ENCODE peak calls at places on chromosome 12, in seven cellular contexts. B is stimulated activated CD4-positive, alpha-beta T cell treated with anti-CD3 and anti-CD28 coated beads, Interleukin-15, amount 100 ng/mL, for 24 hours; J is lower leg skin; V is left ventricle myocardium inferior; P is omental fat pad; H is AG09319; O is H7. W is an unnamed sample.

GRCh38 chr12:52495385-52495784 is 2.3 kb upstream of the KRT6A start:
- DNase-seq in B (no peak), J (peak), V (no peak), P (no peak), H (no peak), O (peak), W (no peak)

GRCh38 chr12:51531982-51532497 is 59.0 kb upstream of the SCN8A start:
- DNase-seq in B (peak), J (peak), V (peak), P (peak), H (peak), O (peak), W (peak)

GRCh38 chr12:53751336-53752191 is at the start of gene CISTR:
- DNase-seq in B (peak), J (no peak), V (no peak), P (no peak), H (no peak), O (peak), W (peak)

GRCh38 chr12:106128526-106129430 is 10.0 kb downstream of the NUAK1 start:
- DNase-seq in B (no peak), J (peak), V (no peak), P (no peak), H (no peak), O (no peak), W (no peak)

GRCh38 chr12:55972045-55972843 is 1.6 kb upstream of the RAB5B start:
- DNase-seq in B (no peak), J (no peak), V (no peak), P (no peak), H (no peak), O (no peak), W (no peak)

GRCh38 chr12:39824505-39825198 is 205.0 kb upstream of the ABCD2 start:
- DNase-seq in B (no peak), J (no peak), V (no peak), P (no peak), H (no peak), O (no peak), W (no peak)

GRCh38 chr12:20211537-20211936 is 156.8 kb upstream of the PDE3A start:
- DNase-seq in B (no peak), J (no peak), V (no peak), P (no peak), H (no peak), O (no peak), W (no peak)

GRCh38 chr12:68560823-68561422 is 49.8 kb upstream of the RAP1B start:
- DNase-seq in B (no peak), J (no peak), V (no peak), P (no peak), H (no peak), O (no peak), W (no peak)

GRCh38 chr12:89461190-89461589 is 63.4 kb downstream of the GALNT4 start:
- DNase-seq in B (no peak), J (no peak), V (no peak), P (no peak), H (no peak), O (no peak), W (no peak)

GRCh38 chr12:604956-605355 is 58.3 kb downstream of the NINJ2 start:
- DNase-seq in B (no peak), J (no peak), V (no peak), P (no peak), H (no peak), O (no peak), W (no peak)

GRCh38 chr12:122980192-122981035 is at the start of gene ARL6IP4:
- DNase-seq in B (peak), J (peak), V (peak), P (no peak), H (no peak), O (peak), W (no peak)

GRCh38 chr12:95571369-95571768 is 20.1 kb upstream of the USP44 start:
- DNase-seq in B (no peak), J (no peak), V (no peak), P (no peak), H (no peak), O (no peak), W (no peak)

GRCh38 chr12:14048949-14049545 is 67.6 kb upstream of the GRIN2B start:
- DNase-seq in B (no peak), J (no peak), V (no peak), P (no peak), H (no peak), O (no peak), W (no peak)

GRCh38 chr12:12384601-12385321 is 27.9 kb downstream of the BORCS5 start:
- DNase-seq in B (peak), J (no peak), V (no peak), P (no peak), H (no peak), O (peak), W (no peak)

GRCh38 chr12:63941879-63942278 is 97.4 kb downstream of the SRGAP1 start:
- DNase-seq in B (no peak), J (no peak), V (no peak), P (no peak), H (no peak), O (no peak), W (no peak)

GRCh38 chr12:47102845-47103666 is 23.3 kb upstream of the AMIGO2 start:
- DNase-seq in B (no peak), J (no peak), V (no peak), P (no peak), H (peak), O (no peak), W (no peak)

GRCh38 chr12:77724367-77724957 is 106.2 kb upstream of the NAV3 start:
- DNase-seq in B (no peak), J (no peak), V (no peak), P (no peak), H (no peak), O (no peak), W (no peak)

GRCh38 chr12:229441-230191 is 15.7 kb upstream of the SLC6A12 start:
- DNase-seq in B (no peak), J (peak), V (no peak), P (no peak), H (no peak), O (peak), W (no peak)

GRCh38 chr12:48961801-48962200 is 4.5 kb upstream of the ARF3 start:
- DNase-seq in B (no peak), J (no peak), V (no peak), P (no peak), H (no peak), O (no peak), W (no peak)

GRCh38 chr12:85829391-85829790 is 6.8 kb downstream of the RASSF9 start:
- DNase-seq in B (no peak), J (no peak), V (no peak), P (no peak), H (no peak), O (no peak), W (no peak)

GRCh38 chr12:125538800-125539199 is 473.6 kb downstream of the AACS start:
- DNase-seq in B (no peak), J (no peak), V (no peak), P (no peak), H (no peak), O (no peak), W (no peak)

GRCh38 chr12:121801601-121802484 is 2.0 kb upstream of the SETD1B start:
- DNase-seq in B (no peak), J (no peak), V (no peak), P (no peak), H (no peak), O (no peak), W (no peak)

GRCh38 chr12:5573390-5573789 is 141.5 kb downstream of the NTF3 start:
- DNase-seq in B (no peak), J (no peak), V (no peak), P (no peak), H (no peak), O (no peak), W (no peak)

GRCh38 chr12:107759410-107759809 is 1.5 kb downstream of the PRDM4 start:
- DNase-seq in B (peak), J (no peak), V (no peak), P (no peak), H (peak), O (no peak), W (no peak)

GRCh38 chr12:71972441-71973074 is 33.9 kb downstream of the TPH2 start:
- DNase-seq in B (no peak), J (no peak), V (no peak), P (no peak), H (no peak), O (peak), W (no peak)

GRCh38 chr12:10128687-10129086 is 1.3 kb downstream of the CLEC7A start:
- DNase-seq in B (no peak), J (no peak), V (no peak), P (no peak), H (no peak), O (no peak), W (no peak)

GRCh38 chr12:60501124-60501729 is 905.4 kb downstream of the SLC16A7 start:
- DNase-seq in B (no peak), J (no peak), V (no peak), P (no peak), H (no peak), O (no peak), W (no peak)

GRCh38 chr12:52391618-52392002 is 6.2 kb upstream of the KRT84 start:
- DNase-seq in B (no peak), J (no peak), V (peak), P (no peak), H (no peak), O (no peak), W (no peak)

GRCh38 chr12:80044694-80045046 is 54.7 kb upstream of the OTOGL start:
- DNase-seq in B (no peak), J (no peak), V (no peak), P (no peak), H (no peak), O (no peak), W (no peak)

GRCh38 chr12:52580496-52580895 is 6.9 kb upstream of the KRT74 start:
- DNase-seq in B (no peak), J (peak), V (no peak), P (no peak), H (no peak), O (no peak), W (no peak)

GRCh38 chr12:6998708-6999451 is 19.4 kb downstream of the LPCAT3 start:
- DNase-seq in B (no peak), J (no peak), V (no peak), P (no peak), H (no peak), O (no peak), W (no peak)

GRCh38 chr12:99059824-99060526 is 414.9 kb downstream of the APAF1 start:
- DNase-seq in B (no peak), J (no peak), V (no peak), P (no peak), H (no peak), O (no peak), W (peak)

GRCh38 chr12:122006186-122006926 is 15.3 kb upstream of the BCL7A start:
- DNase-seq in B (no peak), J (no peak), V (no peak), P (no peak), H (no peak), O (peak), W (no peak)

GRCh38 chr12:108589028-108589839 is 8.7 kb downstream of the TMEM119 start:
- DNase-seq in B (no peak), J (no peak), V (no peak), P (no peak), H (peak), O (peak), W (no peak)

GRCh38 chr12:42593781-42594322 is 4.3 kb upstream of the PRICKLE1 start:
- DNase-seq in B (no peak), J (no peak), V (no peak), P (no peak), H (no peak), O (no peak), W (no peak)

GRCh38 chr12:56565510-56566101 is 44.0 kb downstream of the RBMS2 start:
- DNase-seq in B (peak), J (peak), V (peak), P (no peak), H (peak), O (peak), W (peak)

W was measured in ascending aorta.